ENCODE peak calls at places on chromosomes 4 and X, in ten cellular contexts. G, Z, K, D, O, J, Y, A, U and M are unnamed samples.

GRCh38 chrX:72392816-72393800 is 87.4 kb upstream of the CITED1 start:
- DNase-seq in G (no peak), Z (no peak), K (no peak), D (no peak), O (no peak), J (no peak), Y (no peak), A (no peak), U (no peak), M (no peak)

GRCh38 chrX:150063138-150063518 is 124.8 kb upstream of the EOLA2 start:
- DNase-seq in G (no peak), Z (no peak), K (no peak), D (no peak), O (no peak), J (no peak), Y (no peak), A (no peak), U (no peak), M (no peak)

GRCh38 chr4:13955551-13955950 is 328.0 kb upstream of the BOD1L1 start:
- DNase-seq in G (no peak), Z (no peak), K (no peak), D (no peak), O (no peak), J (no peak), Y (no peak), A (no peak), U (no peak), M (no peak)

GRCh38 chr4:30722092-30722915 is 2.1 kb downstream of the PCDH7 start:
- DNase-seq in G (no peak), Z (peak; percentile 73), K (no peak), D (no peak), O (no peak), J (no peak), Y (no peak), A (no peak), U (no peak), M (no peak)

GRCh38 chr4:6565691-6566431 is 9.1 kb upstream of the MAN2B2 start:
- DNase-seq in G (no peak), Z (no peak), K (no peak), D (no peak), O (no peak), J (no peak), Y (no peak), A (no peak), U (no peak), M (no peak)

GRCh38 chr4:68948044-68948743 is 3.4 kb downstream of the UGT2A3 start:
- DNase-seq in G (no peak), Z (no peak), K (no peak), D (no peak), O (no peak), J (no peak), Y (peak; percentile 69), A (no peak), U (no peak), M (no peak)

GRCh38 chr4:114926508-114926907 is 186.9 kb downstream of the NDST4 start:
- DNase-seq in G (no peak), Z (no peak), K (no peak), D (no peak), O (no peak), J (no peak), Y (no peak), A (no peak), U (no peak), M (no peak)

GRCh38 chr4:152947311-152947710 is 11.2 kb downstream of the FHDC1 start:
- DNase-seq in G (no peak), Z (no peak), K (no peak), D (no peak), O (no peak), J (no peak), Y (no peak), A (no peak), U (no peak), M (no peak)

GRCh38 chr4:1463088-1463926 is 57.1 kb upstream of the NKX1-1 start:
- DNase-seq in G (no peak), Z (no peak), K (peak; percentile 6), D (no peak), O (no peak), J (no peak), Y (peak; percentile 5), A (no peak), U (no peak), M (no peak)

GRCh38 chr4:109275346-109275745 is 27.1 kb downstream of the COL25A1 start:
- DNase-seq in G (no peak), Z (no peak), K (no peak), D (no peak), O (no peak), J (no peak), Y (no peak), A (no peak), U (no peak), M (no peak)

GRCh38 chr4:168694669-168695068 is 197.8 kb downstream of the PALLD start:
- DNase-seq in G (no peak), Z (no peak), K (no peak), D (no peak), O (no peak), J (no peak), Y (peak; percentile 71), A (no peak), U (peak; percentile 12), M (no peak)

GRCh38 chr4:112284662-112285411 is 867 bp downstream of the TIFA start:
- DNase-seq in G (no peak), Z (no peak), K (no peak), D (no peak), O (peak; percentile 47), J (no peak), Y (no peak), A (no peak), U (peak; percentile 48), M (no peak)

GRCh38 chrX:18491601-18492000 is 66.2 kb downstream of the CDKL5 start:
- DNase-seq in G (no peak), Z (no peak), K (no peak), D (no peak), O (no peak), J (no peak), Y (no peak), A (no peak), U (no peak), M (no peak)

GRCh38 chrX:10512258-10512657 is 108.1 kb downstream of the MID1 start:
- DNase-seq in G (no peak), Z (no peak), K (no peak), D (no peak), O (no peak), J (no peak), Y (no peak), A (no peak), U (peak; percentile 38), M (no peak)

GRCh38 chr4:137952116-137952515 is 290.0 kb downstream of the SLC7A11 start:
- DNase-seq in G (no peak), Z (no peak), K (peak; percentile 60), D (no peak), O (peak; percentile 33), J (no peak), Y (no peak), A (no peak), U (no peak), M (no peak)

GRCh38 chrX:14124562-14124961 is 94.9 kb upstream of the GEMIN8 start:
- DNase-seq in G (no peak), Z (no peak), K (no peak), D (no peak), O (no peak), J (no peak), Y (no peak), A (no peak), U (no peak), M (no peak)